ENCODE peak calls at places on chromosome 2, in ten cellular contexts. One of them, this sample, is unnamed.

GRCh38 chr2:202717598-202718310 is 83.0 kb downstream of the FAM117B start:
- DNase-seq in uterus: no peak
- DNase-seq in GM13977: no peak
- DNase-seq in transverse colon: no peak
- DNase-seq in esophagus squamous epithelium: no peak
- DNase-seq in cardiac muscle cell: no peak
- DNase-seq in BJ: no peak
- DNase-seq in CD4-positive, alpha-beta T cell: no peak
- DNase-seq in astrocyte of the spinal cord: no peak
- DNase-seq in PC-9: no peak
- DNase-seq in this sample: no peak

GRCh38 chr2:96631804-96632435 is 6.2 kb downstream of the KANSL3 start:
- DNase-seq in astrocyte of the spinal cord: peak; percentile 25
- DNase-seq in PC-9: no peak
- DNase-seq in BJ: no peak
- DNase-seq in CD4-positive, alpha-beta T cell: no peak
- DNase-seq in GM13977: no peak
- DNase-seq in cardiac muscle cell: no peak
- DNase-seq in transverse colon: no peak
- DNase-seq in esophagus squamous epithelium: no peak
- DNase-seq in uterus: no peak
- DNase-seq in this sample: no peak

GRCh38 chr2:107001964-107002696 is 116.2 kb upstream of the ST6GAL2 start:
- DNase-seq in BJ: peak; percentile 65
- DNase-seq in esophagus squamous epithelium: no peak
- DNase-seq in PC-9: no peak
- DNase-seq in uterus: no peak
- DNase-seq in astrocyte of the spinal cord: peak; percentile 84
- DNase-seq in transverse colon: no peak
- DNase-seq in cardiac muscle cell: peak; percentile 20
- DNase-seq in GM13977: no peak
- DNase-seq in CD4-positive, alpha-beta T cell: no peak
- DNase-seq in this sample: no peak

GRCh38 chr2:232951891-232952290 is 61.2 kb downstream of the NGEF start:
- DNase-seq in PC-9: peak; percentile 50
- DNase-seq in cardiac muscle cell: no peak
- DNase-seq in esophagus squamous epithelium: no peak
- DNase-seq in BJ: no peak
- DNase-seq in CD4-positive, alpha-beta T cell: no peak
- DNase-seq in transverse colon: no peak
- DNase-seq in GM13977: no peak
- DNase-seq in uterus: no peak
- DNase-seq in astrocyte of the spinal cord: no peak
- DNase-seq in this sample: no peak

GRCh38 chr2:176187306-176188217 is 906 bp upstream of the HOXD1 start:
- DNase-seq in CD4-positive, alpha-beta T cell: no peak
- DNase-seq in uterus: no peak
- DNase-seq in astrocyte of the spinal cord: no peak
- DNase-seq in cardiac muscle cell: no peak
- DNase-seq in GM13977: no peak
- DNase-seq in PC-9: no peak
- DNase-seq in transverse colon: peak; percentile 38
- DNase-seq in esophagus squamous epithelium: no peak
- DNase-seq in BJ: no peak
- DNase-seq in this sample: no peak

GRCh38 chr2:39435254-39435653 is 1.8 kb downstream of the MAP4K3 start:
- DNase-seq in CD4-positive, alpha-beta T cell: no peak
- DNase-seq in transverse colon: no peak
- DNase-seq in astrocyte of the spinal cord: no peak
- DNase-seq in esophagus squamous epithelium: no peak
- DNase-seq in uterus: no peak
- DNase-seq in BJ: no peak
- DNase-seq in GM13977: no peak
- DNase-seq in cardiac muscle cell: peak; percentile 38
- DNase-seq in PC-9: no peak
- DNase-seq in this sample: no peak

GRCh38 chr2:5549061-5549601 is 143.1 kb upstream of the SOX11 start:
- DNase-seq in astrocyte of the spinal cord: peak; percentile 85
- DNase-seq in cardiac muscle cell: no peak
- DNase-seq in GM13977: no peak
- DNase-seq in transverse colon: no peak
- DNase-seq in uterus: no peak
- DNase-seq in esophagus squamous epithelium: no peak
- DNase-seq in CD4-positive, alpha-beta T cell: no peak
- DNase-seq in BJ: no peak
- DNase-seq in PC-9: no peak
- DNase-seq in this sample: no peak

GRCh38 chr2:106827178-106827577 is 58.8 kb downstream of the ST6GAL2 start:
- DNase-seq in BJ: no peak
- DNase-seq in transverse colon: no peak
- DNase-seq in PC-9: no peak
- DNase-seq in cardiac muscle cell: no peak
- DNase-seq in astrocyte of the spinal cord: peak; percentile 15
- DNase-seq in esophagus squamous epithelium: no peak
- DNase-seq in CD4-positive, alpha-beta T cell: no peak
- DNase-seq in GM13977: no peak
- DNase-seq in uterus: no peak
- DNase-seq in this sample: no peak

GRCh38 chr2:48395658-48396057 is 134.3 kb upstream of the STON1 start:
- DNase-seq in CD4-positive, alpha-beta T cell: no peak
- DNase-seq in GM13977: no peak
- DNase-seq in astrocyte of the spinal cord: no peak
- DNase-seq in cardiac muscle cell: no peak
- DNase-seq in esophagus squamous epithelium: no peak
- DNase-seq in uterus: no peak
- DNase-seq in transverse colon: no peak
- DNase-seq in PC-9: no peak
- DNase-seq in BJ: no peak
- DNase-seq in this sample: no peak

GRCh38 chr2:48397846-48398245 is 132.1 kb upstream of the STON1 start:
- DNase-seq in transverse colon: no peak
- DNase-seq in CD4-positive, alpha-beta T cell: no peak
- DNase-seq in uterus: no peak
- DNase-seq in astrocyte of the spinal cord: no peak
- DNase-seq in BJ: no peak
- DNase-seq in PC-9: no peak
- DNase-seq in GM13977: no peak
- DNase-seq in cardiac muscle cell: peak; percentile 16
- DNase-seq in esophagus squamous epithelium: no peak
- DNase-seq in this sample: peak; percentile 8

GRCh38 chr2:48400553-48401179 is 129.3 kb upstream of the STON1 start:
- DNase-seq in astrocyte of the spinal cord: no peak
- DNase-seq in cardiac muscle cell: no peak
- DNase-seq in PC-9: no peak
- DNase-seq in transverse colon: no peak
- DNase-seq in GM13977: no peak
- DNase-seq in esophagus squamous epithelium: no peak
- DNase-seq in uterus: no peak
- DNase-seq in CD4-positive, alpha-beta T cell: no peak
- DNase-seq in BJ: no peak
- DNase-seq in this sample: no peak

GRCh38 chr2:48398285-48399135 is 131.4 kb upstream of the STON1 start:
- DNase-seq in esophagus squamous epithelium: no peak
- DNase-seq in CD4-positive, alpha-beta T cell: no peak
- DNase-seq in transverse colon: no peak
- DNase-seq in PC-9: no peak
- DNase-seq in BJ: no peak
- DNase-seq in astrocyte of the spinal cord: no peak
- DNase-seq in uterus: no peak
- DNase-seq in GM13977: no peak
- DNase-seq in cardiac muscle cell: peak; percentile 52
- DNase-seq in this sample: peak; percentile 25

DNA sequence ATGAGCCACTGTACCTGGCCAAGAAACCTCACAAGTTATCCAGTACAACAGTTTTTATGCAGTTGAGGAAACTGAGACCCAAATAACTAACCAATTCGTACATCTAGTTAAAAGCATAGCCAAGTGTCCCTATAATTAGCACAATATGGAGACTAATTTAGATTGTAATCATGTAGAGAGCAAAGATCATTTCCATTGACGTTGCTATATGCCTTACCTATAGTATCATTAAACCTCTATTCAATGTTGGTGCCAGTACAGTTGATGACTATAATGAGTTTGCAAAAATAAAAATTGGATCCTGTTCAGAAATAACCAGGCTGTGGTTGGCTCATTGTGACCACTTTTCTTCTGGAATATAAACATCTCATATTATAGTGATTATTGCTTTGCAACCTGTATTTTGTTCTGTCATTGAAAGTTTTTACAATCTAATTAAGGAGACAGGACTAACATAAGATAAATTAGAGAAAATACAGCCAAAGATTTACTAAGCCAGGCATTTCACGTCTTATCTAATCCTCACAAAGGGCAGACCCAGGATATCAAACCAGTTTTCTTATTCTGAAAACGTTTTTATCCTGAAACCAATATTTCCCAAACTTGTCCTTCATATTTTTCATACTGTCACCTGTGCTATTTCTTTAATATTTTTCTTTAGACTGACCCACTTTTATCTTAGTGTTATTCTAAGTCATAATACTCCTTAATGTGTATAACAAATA is 130.0 kb upstream of the STON1 start:
- DNase-seq in CD4-positive, alpha-beta T cell: no peak
- DNase-seq in BJ: no peak
- DNase-seq in PC-9: no peak
- DNase-seq in astrocyte of the spinal cord: no peak
- DNase-seq in uterus: no peak
- DNase-seq in transverse colon: no peak
- DNase-seq in GM13977: no peak
- DNase-seq in cardiac muscle cell: no peak
- DNase-seq in esophagus squamous epithelium: no peak
- DNase-seq in this sample: no peak
- TF ChIP-seq CTCF in CD4-positive, alpha-beta T cell: no peak
- TF ChIP-seq CTCF in BJ: no peak
- TF ChIP-seq CTCF in PC-9: no peak
- TF ChIP-seq CTCF in astrocyte of the spinal cord: no peak
- TF ChIP-seq CTCF in uterus: no peak
- TF ChIP-seq CTCF in transverse colon: no peak
- TF ChIP-seq CTCF in GM13977: no peak
- TF ChIP-seq CTCF in cardiac muscle cell: no peak
- TF ChIP-seq CTCF in esophagus squamous epithelium: no peak
- TF ChIP-seq CTCF in this sample: no peak

GRCh38 chr2:24827321-24828261 is 34.4 kb downstream of the CENPO start:
- DNase-seq in cardiac muscle cell: peak; percentile 92
- DNase-seq in uterus: peak; percentile 80
- DNase-seq in astrocyte of the spinal cord: peak; percentile 89
- DNase-seq in esophagus squamous epithelium: peak; percentile 13
- DNase-seq in transverse colon: peak; percentile 84
- DNase-seq in CD4-positive, alpha-beta T cell: peak; percentile 61
- DNase-seq in PC-9: peak; percentile 64
- DNase-seq in BJ: peak; percentile 29
- DNase-seq in GM13977: peak; percentile 89
- DNase-seq in this sample: peak; percentile 75

GRCh38 chr2:24824071-24824588 is 30.9 kb downstream of the CENPO start:
- DNase-seq in CD4-positive, alpha-beta T cell: no peak
- DNase-seq in BJ: no peak
- DNase-seq in esophagus squamous epithelium: no peak
- DNase-seq in cardiac muscle cell: no peak
- DNase-seq in transverse colon: no peak
- DNase-seq in GM13977: no peak
- DNase-seq in PC-9: no peak
- DNase-seq in uterus: no peak
- DNase-seq in astrocyte of the spinal cord: no peak
- DNase-seq in this sample: no peak

GRCh38 chr2:24828641-24829040 is 35.4 kb downstream of the CENPO start:
- DNase-seq in astrocyte of the spinal cord: no peak
- DNase-seq in GM13977: no peak
- DNase-seq in CD4-positive, alpha-beta T cell: no peak
- DNase-seq in PC-9: no peak
- DNase-seq in transverse colon: no peak
- DNase-seq in BJ: no peak
- DNase-seq in cardiac muscle cell: no peak
- DNase-seq in esophagus squamous epithelium: no peak
- DNase-seq in uterus: no peak
- DNase-seq in this sample: no peak

GRCh38 chr2:24824966-24825882 is 32.0 kb downstream of the CENPO start:
- DNase-seq in cardiac muscle cell: no peak
- DNase-seq in GM13977: no peak
- DNase-seq in esophagus squamous epithelium: no peak
- DNase-seq in PC-9: no peak
- DNase-seq in CD4-positive, alpha-beta T cell: no peak
- DNase-seq in uterus: no peak
- DNase-seq in astrocyte of the spinal cord: no peak
- DNase-seq in BJ: no peak
- DNase-seq in transverse colon: no peak
- DNase-seq in this sample: no peak

GRCh38 chr2:24825883-24826800 is 32.9 kb downstream of the CENPO start:
- DNase-seq in astrocyte of the spinal cord: no peak
- DNase-seq in PC-9: no peak
- DNase-seq in esophagus squamous epithelium: no peak
- DNase-seq in cardiac muscle cell: peak; percentile 27
- DNase-seq in BJ: no peak
- DNase-seq in GM13977: no peak
- DNase-seq in CD4-positive, alpha-beta T cell: no peak
- DNase-seq in transverse colon: no peak
- DNase-seq in uterus: no peak
- DNase-seq in this sample: no peak
- TF ChIP-seq CTCF in astrocyte of the spinal cord: no peak
- TF ChIP-seq CTCF in PC-9: no peak
- TF ChIP-seq CTCF in esophagus squamous epithelium: no peak
- TF ChIP-seq CTCF in cardiac muscle cell: no peak
- TF ChIP-seq CTCF in BJ: no peak
- TF ChIP-seq CTCF in GM13977: no peak
- TF ChIP-seq CTCF in CD4-positive, alpha-beta T cell: no peak
- TF ChIP-seq CTCF in transverse colon: no peak
- TF ChIP-seq CTCF in uterus: no peak
- TF ChIP-seq CTCF in this sample: no peak

GRCh38 chr2:73233932-73234832 is at the start of gene CCT7:
- DNase-seq in esophagus squamous epithelium: peak; percentile 50
- DNase-seq in transverse colon: peak; percentile 91
- DNase-seq in uterus: peak; percentile 88
- DNase-seq in BJ: peak; percentile 43
- DNase-seq in CD4-positive, alpha-beta T cell: peak; percentile 82
- DNase-seq in astrocyte of the spinal cord: peak; percentile 92
- DNase-seq in PC-9: peak; percentile 77
- DNase-seq in cardiac muscle cell: peak; percentile 92
- DNase-seq in GM13977: peak; percentile 93
- DNase-seq in this sample: peak; percentile 75

GRCh38 chr2:73235315-73236028 is 1.4 kb downstream of the CCT7 start:
- DNase-seq in transverse colon: no peak
- DNase-seq in GM13977: no peak
- DNase-seq in astrocyte of the spinal cord: no peak
- DNase-seq in PC-9: no peak
- DNase-seq in esophagus squamous epithelium: no peak
- DNase-seq in cardiac muscle cell: no peak
- DNase-seq in uterus: no peak
- DNase-seq in BJ: no peak
- DNase-seq in CD4-positive, alpha-beta T cell: no peak
- DNase-seq in this sample: no peak

GRCh38 chr2:73228631-73229030 is 4.4 kb downstream of the PRADC1 start:
- DNase-seq in BJ: no peak
- DNase-seq in cardiac muscle cell: no peak
- DNase-seq in CD4-positive, alpha-beta T cell: no peak
- DNase-seq in GM13977: no peak
- DNase-seq in PC-9: no peak
- DNase-seq in uterus: no peak
- DNase-seq in astrocyte of the spinal cord: no peak
- DNase-seq in esophagus squamous epithelium: no peak
- DNase-seq in transverse colon: no peak
- DNase-seq in this sample: no peak

GRCh38 chr2:73233154-73233931 is at the start of gene PRADC1:
- DNase-seq in transverse colon: peak; percentile 99
- DNase-seq in uterus: peak; percentile 98
- DNase-seq in BJ: peak; percentile 99
- DNase-seq in GM13977: peak; percentile 99
- DNase-seq in astrocyte of the spinal cord: peak; percentile 100
- DNase-seq in cardiac muscle cell: peak; percentile 100
- DNase-seq in PC-9: peak; percentile 98
- DNase-seq in esophagus squamous epithelium: peak; percentile 96
- DNase-seq in CD4-positive, alpha-beta T cell: peak; percentile 90
- DNase-seq in this sample: peak; percentile 91

DNA sequence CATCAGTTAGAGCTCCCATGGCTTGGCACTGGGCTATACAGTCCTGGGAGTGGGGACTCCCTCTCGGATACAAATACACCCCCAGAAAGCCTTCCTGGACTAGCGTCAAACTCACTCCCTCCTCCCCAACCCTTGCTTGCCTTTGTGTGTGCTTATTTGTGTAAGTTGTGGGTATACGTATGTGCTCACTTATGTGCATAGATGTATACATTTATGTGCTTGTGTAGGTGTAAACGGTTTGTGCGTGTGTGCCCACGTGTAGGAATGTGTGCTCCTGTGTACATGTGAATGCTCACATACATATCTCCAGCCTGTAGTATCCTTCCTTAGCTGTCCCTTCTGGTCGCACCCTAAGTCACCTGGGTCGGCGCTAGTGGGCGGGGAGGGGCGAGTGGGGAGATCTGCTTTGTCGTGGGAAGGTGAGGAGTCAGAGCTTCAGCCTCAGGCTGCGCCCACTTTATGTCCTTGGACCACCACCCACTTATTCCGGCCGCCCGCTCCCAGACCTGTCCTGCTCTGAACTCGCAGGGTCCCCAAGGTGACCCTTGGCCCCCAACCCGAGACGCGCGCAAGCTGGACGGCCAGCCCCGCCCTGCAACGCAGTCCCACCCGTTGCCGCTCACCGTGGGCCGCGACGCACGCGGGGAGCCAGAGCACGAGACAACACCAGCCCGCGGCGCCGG is 427 bp downstream of the PRADC1 start:
- DNase-seq in CD4-positive, alpha-beta T cell: no peak
- DNase-seq in esophagus squamous epithelium: no peak
- DNase-seq in astrocyte of the spinal cord: no peak
- DNase-seq in GM13977: peak; percentile 46
- DNase-seq in PC-9: peak; percentile 14
- DNase-seq in BJ: no peak
- DNase-seq in cardiac muscle cell: no peak
- DNase-seq in uterus: no peak
- DNase-seq in transverse colon: peak; percentile 57
- DNase-seq in this sample: no peak
- TF ChIP-seq CTCF in CD4-positive, alpha-beta T cell: no peak
- TF ChIP-seq CTCF in esophagus squamous epithelium: no peak
- TF ChIP-seq CTCF in astrocyte of the spinal cord: no peak
- TF ChIP-seq CTCF in GM13977: peak; percentile 20
- TF ChIP-seq CTCF in PC-9: no peak
- TF ChIP-seq CTCF in BJ: no peak
- TF ChIP-seq CTCF in cardiac muscle cell: no peak
- TF ChIP-seq CTCF in uterus: no peak
- TF ChIP-seq CTCF in transverse colon: peak; percentile 18
- TF ChIP-seq CTCF in this sample: no peak

GRCh38 chr2:66576381-66577330 is 141.7 kb downstream of the MEIS1 start:
- DNase-seq in astrocyte of the spinal cord: peak; percentile 47
- DNase-seq in BJ: no peak
- DNase-seq in transverse colon: no peak
- DNase-seq in PC-9: peak; percentile 29
- DNase-seq in CD4-positive, alpha-beta T cell: no peak
- DNase-seq in cardiac muscle cell: peak; percentile 59
- DNase-seq in esophagus squamous epithelium: no peak
- DNase-seq in uterus: peak; percentile 61
- DNase-seq in GM13977: peak; percentile 29
- DNase-seq in this sample: peak; percentile 13
- TF ChIP-seq CTCF in astrocyte of the spinal cord: no peak
- TF ChIP-seq CTCF in BJ: no peak
- TF ChIP-seq CTCF in transverse colon: no peak
- TF ChIP-seq CTCF in PC-9: no peak
- TF ChIP-seq CTCF in CD4-positive, alpha-beta T cell: no peak
- TF ChIP-seq CTCF in cardiac muscle cell: no peak
- TF ChIP-seq CTCF in esophagus squamous epithelium: no peak
- TF ChIP-seq CTCF in uterus: peak; percentile 7
- TF ChIP-seq CTCF in GM13977: no peak
- TF ChIP-seq CTCF in this sample: no peak